ENCODE peak calls at places on chromosomes 2 and 18, in seven cellular contexts. T is CD8-positive, alpha-beta memory T cell; X is lung microvascular endothelial cell; W is sigmoid colon; E is KBM-7; U is astrocyte of the spinal cord; O is NCI-H2227 treated with DMSO at 0.1 percent for 48 hours. D is an unnamed sample.
A peak's percentile ranks its signal among the peaks of the same experiment; 100 is the strongest.

GRCh38 chr18:57925706-57926105 is 118.3 kb upstream of the NEDD4L start:
- DNase-seq in E (no peak), O (no peak), X (no peak), T (no peak), W (no peak), U (peak; percentile 36), D (no peak)

GRCh38 chr18:44229693-44230108 is 451.0 kb upstream of the SETBP1 start:
- DNase-seq in O (no peak), X (peak; percentile 36), U (peak; percentile 72), E (no peak), W (peak; percentile 92), T (no peak), D (peak; percentile 2)

GRCh38 chr2:32051836-32052439 is 11.4 kb upstream of the SPAST start:
- DNase-seq in U (no peak), X (no peak), W (no peak), O (no peak), T (no peak), E (no peak), D (no peak)

GRCh38 chr2:101190753-101191516 is 39.8 kb upstream of the TBC1D8 start:
- DNase-seq in E (peak; percentile 40), U (no peak), X (no peak), T (no peak), O (no peak), W (no peak), D (no peak)

GRCh38 chr2:10331033-10331701 is 28.5 kb downstream of the HPCAL1 start:
- DNase-seq in O (no peak), U (no peak), W (no peak), E (no peak), X (peak; percentile 42), T (peak; percentile 67), D (no peak)

GRCh38 chr2:241762321-241762932 is 14.2 kb upstream of the GAL3ST2 start:
- DNase-seq in X (no peak), U (no peak), O (no peak), T (no peak), W (peak; percentile 42), E (no peak), D (no peak)

GRCh38 chr2:139992078-139992477 is 1211.9 kb upstream of the NXPH2 start:
- DNase-seq in U (no peak), X (no peak), E (peak; percentile 1), T (no peak), W (no peak), O (no peak), D (no peak)

GRCh38 chr2:227504700-227505099 is 32.7 kb downstream of the AGFG1 start:
- DNase-seq in W (no peak), T (no peak), U (no peak), O (no peak), E (no peak), X (no peak), D (no peak)

GRCh38 chr2:128311755-128312341 is 6.8 kb downstream of the HS6ST1 start:
- DNase-seq in W (peak; percentile 62), E (no peak), X (no peak), O (no peak), U (no peak), T (no peak), D (no peak)

GRCh38 chr18:62037989-62038778 is 145.4 kb upstream of the RNF152 start:
- DNase-seq in E (no peak), U (peak; percentile 20), T (no peak), X (peak; percentile 16), O (no peak), W (no peak), D (no peak)

GRCh38 chr2:48120759-48121242 is 214.5 kb upstream of the FBXO11 start:
- DNase-seq in E (peak; percentile 57), U (no peak), W (no peak), T (no peak), O (no peak), X (no peak), D (no peak)

GRCh38 chr2:46402874-46403273 is 76.5 kb upstream of the TMEM247 start:
- DNase-seq in U (no peak), W (no peak), X (no peak), O (no peak), E (no peak), T (no peak), D (no peak)

GRCh38 chr2:27408601-27409320 is 630 bp downstream of the PPM1G start:
- DNase-seq in W (no peak), T (no peak), U (no peak), X (peak; percentile 29), E (peak; percentile 37), O (no peak), D (no peak)

GRCh38 chr2:234679151-234679765 is 182.4 kb upstream of the ARL4C start:
- DNase-seq in X (no peak), U (no peak), W (no peak), T (no peak), E (no peak), O (no peak), D (no peak)

GRCh38 chr2:149049142-149049541 is 10.6 kb downstream of the LYPD6B start:
- DNase-seq in X (no peak), T (no peak), U (no peak), W (no peak), E (no peak), O (no peak), D (no peak)

GRCh38 chr2:168564641-168565040 is 108.6 kb downstream of the CERS6 start:
- DNase-seq in U (no peak), X (peak; percentile 11), O (no peak), E (no peak), T (no peak), W (no peak), D (no peak)

GRCh38 chr18:22230403-22231042 is 61.1 kb downstream of the GATA6 start:
- DNase-seq in X (no peak), O (no peak), W (no peak), U (peak; percentile 84), E (no peak), T (no peak), D (no peak)